ENCODE peak calls at places on chromosomes 16 and 17, in eight cellular contexts. M is LHCN-M2; Y is NCI-H1436; I is left kidney; X is LoVo; P is stimulated activated CD8-positive, alpha-beta memory T cell treated with anti-CD3 and anti-CD28 coated beads, Interleukin-7, amount 100 ng/mL, for 1 hour; A is CD4-positive, alpha-beta T cell; G is GM18507. W is an unnamed sample.

GRCh38 chr16:82264781-82265180 is 94.8 kb upstream of the MPHOSPH6 start:
- DNase-seq in A (no peak), G (no peak), M (no peak), Y (no peak), P (no peak), X (no peak), I (peak), W (no peak)

GRCh38 chr16:56868175-56868574 is 3.2 kb downstream of the SLC12A3 start:
- DNase-seq in M (no peak), X (no peak), G (no peak), P (no peak), I (no peak), Y (no peak), A (no peak), W (no peak)

GRCh38 chr16:50040028-50040427 is 15.0 kb downstream of the CNEP1R1 start:
- DNase-seq in I (peak), Y (no peak), G (no peak), X (no peak), A (no peak), P (no peak), M (peak), W (no peak)

GRCh38 chr17:42660692-42661345 is 1.7 kb downstream of the TUBG2 start:
- DNase-seq in G (no peak), M (peak), A (no peak), Y (no peak), X (peak), P (no peak), I (no peak), W (peak)

GRCh38 chr16:67246081-67246944 is 968 bp downstream of the FHOD1 start:
- DNase-seq in Y (peak), X (peak), P (no peak), A (peak), I (peak), G (no peak), M (peak), W (peak)

GRCh38 chr16:70777973-70778406 is 23.0 kb downstream of the VAC14 start:
- DNase-seq in Y (no peak), A (no peak), I (no peak), G (no peak), M (peak), X (no peak), P (no peak), W (no peak)

GRCh38 chr17:41377546-41377945 is 4.6 kb downstream of the KRT34 start:
- DNase-seq in G (no peak), P (no peak), M (peak), I (peak), A (no peak), X (no peak), Y (no peak), W (no peak)

GRCh38 chr17:56172517-56172982 is 19.3 kb downstream of the ANKFN1 start:
- DNase-seq in X (no peak), G (no peak), A (no peak), M (peak), Y (no peak), I (peak), P (no peak), W (peak)

GRCh38 chr16:4454618-4455017 is 19.8 kb downstream of the NMRAL1 start:
- DNase-seq in A (no peak), P (no peak), M (no peak), I (peak), X (no peak), G (no peak), Y (no peak), W (no peak)

GRCh38 chr16:78563905-78564304 is 464.5 kb downstream of the WWOX start:
- DNase-seq in Y (peak), G (no peak), M (no peak), P (no peak), X (no peak), A (no peak), I (peak), W (no peak)